ENCODE peak calls at places on chromosomes 3 and 15, in four cellular contexts. U, H, D and C are unnamed samples.

GRCh38 chr3:10600159-10601125 is 95.1 kb upstream of the ATP2B2 start:
- DNase-seq in D (no peak), U (no peak), H (no peak), C (no peak)

GRCh38 chr15:36468746-36469145 is 110.7 kb upstream of the CDIN1 start:
- DNase-seq in D (peak; percentile 23), H (no peak), U (peak; percentile 15), C (no peak)

GRCh38 chr15:29364429-29365078 is 94.9 kb upstream of the NSMCE3 start:
- DNase-seq in U (no peak), D (no peak), H (no peak), C (no peak)

GRCh38 chr15:62895905-62896316 is 146.6 kb upstream of the TPM1 start:
- DNase-seq in U (no peak), H (no peak), D (no peak), C (no peak)

GRCh38 chr3:36229496-36229895 is 150.8 kb upstream of the STAC start:
- DNase-seq in H (no peak), D (no peak), U (no peak), C (no peak)

GRCh38 chr15:37056894-37057205 is 43.5 kb downstream of the MEIS2 start:
- DNase-seq in D (no peak), H (no peak), U (no peak), C (no peak)

GRCh38 chr15:78538358-78538757 is 1.9 kb upstream of the PSMA4 start:
- DNase-seq in U (no peak), D (no peak), H (no peak), C (no peak)

GRCh38 chr15:91224750-91225380 is 124.8 kb downstream of the SV2B start:
- DNase-seq in D (peak; percentile 21), H (no peak), U (no peak), C (no peak)

GRCh38 chr3:132637590-132637989 is 22.0 kb downstream of the ACAD11 start:
- DNase-seq in U (no peak), H (no peak), D (no peak), C (no peak)

GRCh38 chr15:25989327-25989726 is 126.2 kb upstream of the ATP10A start:
- DNase-seq in D (no peak), U (no peak), H (no peak), C (no peak)

GRCh38 chr15:80429964-80430363 is 25.8 kb downstream of the ARNT2 start:
- DNase-seq in H (no peak), D (no peak), U (no peak), C (no peak)

GRCh38 chr15:81106560-81106959 is 27.5 kb upstream of the CFAP161 start:
- DNase-seq in H (no peak), D (peak; percentile 45), U (no peak), C (no peak)

GRCh38 chr3:123284399-123285010 is 82.8 kb downstream of the SEC22A start:
- DNase-seq in U (peak; percentile 45), D (no peak), H (no peak), C (no peak)

GRCh38 chr3:110293660-110294059 is 778.0 kb upstream of the NECTIN3 start:
- DNase-seq in H (no peak), U (no peak), D (no peak), C (no peak)

GRCh38 chr3:45513041-45513440 is 81.5 kb upstream of the LIMD1 start:
- DNase-seq in U (no peak), H (no peak), D (no peak), C (no peak)

GRCh38 chr3:33886015-33886414 is 87.6 kb downstream of the PDCD6IP start:
- DNase-seq in D (no peak), H (no peak), U (no peak), C (no peak)

GRCh38 chr3:113018461-113019181 is 27.8 kb downstream of the GTPBP8 start:
- DNase-seq in H (no peak), D (no peak), U (no peak), C (no peak)

GRCh38 chr15:68666120-68666811 is 87.5 kb downstream of the CORO2B start:
- DNase-seq in H (no peak), D (no peak), U (no peak), C (no peak)

GRCh38 chr3:153595186-153595815 is 433.3 kb downstream of the RAP2B start:
- DNase-seq in H (no peak), U (no peak), D (no peak), C (no peak)

GRCh38 chr3:65855370-65856100 is 183.2 kb downstream of the MAGI1 start:
- DNase-seq in D (no peak), H (no peak), U (no peak), C (no peak)

GRCh38 chr15:38251726-38252480 is 733 bp upstream of the SPRED1 start:
- DNase-seq in U (peak; percentile 93), D (peak; percentile 91), H (peak; percentile 83), C (peak; percentile 81)

GRCh38 chr3:78140274-78140673 is 1100.4 kb downstream of the ROBO2 start:
- DNase-seq in H (no peak), D (no peak), U (no peak), C (no peak)

GRCh38 chr15:40269604-40270003 is 13.3 kb downstream of the ANKRD63 start:
- DNase-seq in H (no peak), U (no peak), D (no peak), C (no peak)

GRCh38 chr3:126621627-126622345 is 33.1 kb downstream of the TXNRD3 start:
- DNase-seq in U (no peak), H (no peak), D (no peak), C (no peak)

GRCh38 chr3:48220746-48221145 is 2.5 kb upstream of the CAMP start:
- DNase-seq in H (no peak), U (no peak), D (no peak), C (no peak)

GRCh38 chr3:48226959-48227358 is 3.7 kb downstream of the CAMP start:
- DNase-seq in U (no peak), H (no peak), D (no peak), C (no peak)

GRCh38 chr3:48222616-48223513 is at the start of gene CAMP:
- DNase-seq in D (peak; percentile 34), U (peak; percentile 72), H (peak; percentile 92), C (no peak)

GRCh38 chr3:48225587-48225986 is 2.3 kb downstream of the CAMP start:
- DNase-seq in D (peak; percentile 44), H (no peak), U (no peak), C (no peak)
- H3K4me1 ChIP-seq in D (no peaks in the 10 kb centered on the region), H (no peaks in the 10 kb centered on the region), U (no peaks in the 10 kb centered on the region), C (no peaks in the 10 kb centered on the region)

GRCh38 chr3:29279830-29280229 is 1.0 kb upstream of the RBMS3 start:
- DNase-seq in D (no peak), H (no peak), U (no peak), C (peak; percentile 52)
- H3K4me3 ChIP-seq in D (no peak overlapping the region), H (peak overlapping the region; percentile 61), U (peak overlapping the region; percentile 80), C (peak overlapping the region; percentile 67)

GRCh38 chr3:144055604-144056003 is 84.0 kb downstream of the DIPK2A start:
- DNase-seq in U (no peak), D (no peak), H (no peak), C (no peak)
- H3K4me1 ChIP-seq in U (no peaks in the 10 kb centered on the region), D (no peaks in the 10 kb centered on the region), H (no peaks in the 10 kb centered on the region), C (no peaks in the 10 kb centered on the region)

GRCh38 chr3:182811269-182811596 is 17.9 kb downstream of the ATP11B start:
- DNase-seq in H (no peak), D (no peak), U (no peak), C (no peak)
- H3K4me3 ChIP-seq in H (no peak overlapping the region), D (no peak overlapping the region), U (no peak overlapping the region), C (peak overlapping the region; percentile 11)

GRCh38 chr3:37245003-37245402 is 70.6 kb upstream of the LRRFIP2 start:
- DNase-seq in H (no peak), D (no peak), U (no peak), C (no peak)
- H3K4me1 ChIP-seq in H (no peaks in the 10 kb centered on the region), D (peaks cover 4% of the 10 kb centered on the region), U (peaks cover 81% of the 10 kb centered on the region), C (peaks cover 68% of the 10 kb centered on the region)

GRCh38 chr3:56971816-56972215 is 88.6 kb upstream of the SPATA12 start:
- DNase-seq in U (no peak), D (no peak), H (no peak), C (no peak)

GRCh38 chr3:56977561-56977889 is 82.9 kb upstream of the SPATA12 start:
- DNase-seq in D (no peak), U (no peak), H (no peak), C (no peak)

GRCh38 chr3:56976666-56977560 is 83.6 kb upstream of the SPATA12 start:
- DNase-seq in H (no peak), D (no peak), U (no peak), C (no peak)

GRCh38 chr3:56975562-56975961 is 84.9 kb upstream of the SPATA12 start:
- DNase-seq in H (no peak), D (no peak), U (no peak), C (no peak)

GRCh38 chr3:56974242-56974945 is 86.1 kb upstream of the SPATA12 start:
- DNase-seq in U (no peak), D (no peak), H (no peak), C (no peak)
- H3K4me3 ChIP-seq in U (no peak overlapping the region), D (no peak overlapping the region), H (no peak overlapping the region), C (no peak overlapping the region)